ENCODE peak calls at places on chromosomes 6 and 20, in four cellular contexts. J is WTC11, I is HEK293T, D is HepG2. Q is an unnamed sample.

GRCh38 chr6:29553268-29554057 is 6.1 kb downstream of the UBD start:
- DNase-seq in J (peak), I (peak), D (no peak), Q (no peak)

GRCh38 chr20:61253264-61253639 is 1.2 kb downstream of the CDH4 start:
- DNase-seq in J (peak), I (peak), D (no peak), Q (no peak)

GRCh38 chr20:8740265-8740664 is 328.6 kb upstream of the PLCB4 start:
- DNase-seq in J (no peak), I (no peak), D (no peak), Q (no peak)

GRCh38 chr6:112979830-112980229 is 632.7 kb downstream of the RFPL4B start:
- DNase-seq in J (no peak), I (peak), D (no peak), Q (no peak)

GRCh38 chr20:50726955-50727791 is 4.2 kb upstream of the PARD6B start:
- DNase-seq in J (no peak), I (no peak), D (no peak), Q (no peak)

GRCh38 chr6:142413111-142413510 is 111.3 kb downstream of the ADGRG6 start:
- DNase-seq in J (no peak), I (no peak), D (no peak), Q (no peak)

GRCh38 chr20:47781631-47782030 is 3.6 kb downstream of the SULF2 start:
- DNase-seq in J (no peak), I (no peak), D (no peak), Q (no peak)

GRCh38 chr6:133114973-133115372 is 126.2 kb upstream of the EYA4 start:
- DNase-seq in J (no peak), I (no peak), D (no peak), Q (no peak)

GRCh38 chr20:44832724-44833123 is 22.4 kb upstream of the RIMS4 start:
- DNase-seq in J (no peak), I (no peak), D (no peak), Q (no peak)

GRCh38 chr6:51934098-51934497 is 153.3 kb downstream of the PKHD1 start:
- DNase-seq in J (peak), I (peak), D (peak), Q (peak)

GRCh38 chr6:34791164-34791841 is 580 bp upstream of the BLTP3A start:
- DNase-seq in J (peak), I (no peak), D (peak), Q (peak)

GRCh38 chr6:158662607-158663464 is 13.0 kb downstream of the SYTL3 start:
- DNase-seq in J (no peak), I (no peak), D (no peak), Q (no peak)

GRCh38 chr20:52747736-52748135 is 224.4 kb upstream of the TSHZ2 start:
- DNase-seq in J (peak), I (peak), D (peak), Q (peak)

GRCh38 chr6:38806271-38806670 is 91.2 kb downstream of the DNAH8 start:
- DNase-seq in J (no peak), I (no peak), D (no peak), Q (no peak)

GRCh38 chr6:104956663-104957294 is at the start of gene LIN28B:
- DNase-seq in J (no peak), I (peak), D (peak), Q (peak)

GRCh38 chr6:916160-916559 is 223.2 kb upstream of the EXOC2 start:
- DNase-seq in J (no peak), I (no peak), D (no peak), Q (no peak)

GRCh38 chr6:48765352-48765961 is 654.5 kb upstream of the PTCHD4 start:
- DNase-seq in J (peak), I (peak), D (peak), Q (peak)

GRCh38 chr20:57774111-57774880 is 64.5 kb upstream of the PMEPA1 start:
- DNase-seq in J (no peak), I (no peak), D (no peak), Q (no peak)

GRCh38 chr6:12748815-12749521 is 32.4 kb downstream of the PHACTR1 start:
- DNase-seq in J (peak), I (no peak), D (no peak), Q (no peak)

GRCh38 chr6:15521516-15521915 is 141.3 kb downstream of the DTNBP1 start:
- DNase-seq in J (no peak), I (no peak), D (no peak), Q (no peak)

GRCh38 chr6:123967900-123968299 is 164.2 kb downstream of the NKAIN2 start:
- DNase-seq in J (no peak), I (no peak), D (no peak), Q (no peak)

GRCh38 chr20:50141811-50142561 is 11.5 kb downstream of the PEDS1 start:
- DNase-seq in J (no peak), I (no peak), D (no peak), Q (no peak)

GRCh38 chr6:149332602-149333311 is 15.2 kb downstream of the TAB2 start:
- DNase-seq in J (no peak), I (no peak), D (peak), Q (no peak)

GRCh38 chr6:6556162-6556737 is 32.3 kb upstream of the LY86 start:
- DNase-seq in J (no peak), I (no peak), D (no peak), Q (no peak)

GRCh38 chr6:32885698-32886286 is 31.8 kb downstream of the PSMB9 start:
- DNase-seq in J (no peak), I (no peak), D (peak), Q (peak)

GRCh38 chr20:24871429-24872213 is 77.4 kb upstream of the CST7 start:
- DNase-seq in J (no peak), I (no peak), D (no peak), Q (no peak)
- TF ChIP-seq ELF4 in J (no peak), I (no peak), D (no peak), Q (no peak)

GRCh38 chr6:72035966-72036365 is 149.6 kb downstream of the RIMS1 start:
- DNase-seq in J (no peak), I (no peak), D (no peak), Q (no peak)

GRCh38 chr6:72032056-72032455 is 145.7 kb downstream of the RIMS1 start:
- DNase-seq in J (no peak), I (no peak), D (no peak), Q (no peak)

GRCh38 chr6:72040106-72040505 is 153.8 kb downstream of the RIMS1 start:
- DNase-seq in J (no peak), I (no peak), D (no peak), Q (no peak)

GRCh38 chr6:72035483-72035882 is 149.1 kb downstream of the RIMS1 start:
- DNase-seq in J (no peak), I (no peak), D (no peak), Q (no peak)

DNA sequence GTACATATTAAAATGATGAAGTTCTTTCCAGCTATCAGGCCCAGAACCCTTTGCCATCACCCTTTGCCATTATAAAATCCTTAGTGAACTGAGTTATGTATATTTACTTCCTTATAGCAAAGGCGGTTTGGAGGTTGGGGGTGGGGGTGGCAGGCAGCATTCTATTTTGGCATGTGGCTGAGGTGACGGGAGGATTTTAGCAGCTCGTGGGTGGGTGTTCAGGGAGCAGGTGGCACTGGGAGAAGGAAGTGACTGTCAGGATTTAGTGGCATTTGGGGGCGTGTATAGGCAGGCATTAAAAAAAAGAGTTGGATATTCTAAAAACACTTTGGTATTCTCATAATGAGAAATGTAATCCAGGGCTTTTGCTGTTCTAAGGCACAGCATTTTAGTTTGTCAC is 150.7 kb downstream of the RIMS1 start:
- DNase-seq in J (no peak), I (no peak), D (no peak), Q (no peak)
- TF ChIP-seq ELF4 in J (no peak), I (no peak), D (no peak), Q (no peak)

GRCh38 chr6:7825986-7826385 is 84.6 kb downstream of the TXNDC5 start:
- DNase-seq in J (no peak), I (no peak), D (no peak), Q (no peak)
- TF ChIP-seq ELF4 in J (no peak), I (no peak), D (no peak), Q (no peak)

DNA sequence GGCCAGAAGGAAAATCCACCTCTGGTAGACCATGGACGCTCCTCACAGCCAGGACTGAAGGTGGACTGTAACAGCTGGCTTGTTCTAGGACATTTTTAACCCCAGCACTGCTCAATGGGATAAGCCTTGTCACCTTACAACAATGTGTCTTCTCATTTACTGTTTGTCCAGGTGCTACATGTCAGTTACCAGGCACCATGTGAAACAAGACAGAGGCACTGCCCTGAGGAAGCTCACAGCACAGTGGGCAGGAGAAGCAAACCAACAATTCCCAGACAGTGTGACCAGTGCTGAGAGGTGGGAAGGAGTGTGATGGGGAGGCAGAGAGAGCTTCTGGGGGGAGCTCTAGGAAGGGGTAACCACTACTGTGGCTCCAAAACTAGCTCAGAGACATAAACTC is 10.7 kb downstream of the SNHG17 start:
- DNase-seq in J (no peak), I (no peak), D (no peak), Q (no peak)
- TF ChIP-seq ELF4 in J (no peak), I (no peak), D (no peak), Q (no peak)

GRCh38 chr6:138372711-138373463 is 4.8 kb upstream of the SMIM28 start:
- DNase-seq in J (no peak), I (no peak), D (no peak), Q (no peak)
- TF ChIP-seq ELF4 in J (no peak), I (no peak), D (no peak), Q (no peak)

GRCh38 chr6:156934054-156934424 is 156.9 kb downstream of the ARID1B start:
- DNase-seq in J (no peak), I (no peak), D (no peak), Q (no peak)
- TF ChIP-seq ELF4 in J (no peak), I (no peak), D (no peak), Q (no peak)

GRCh38 chr20:37356387-37356786 is 10.4 kb downstream of the SRC start:
- DNase-seq in J (no peak), I (no peak), D (no peak), Q (no peak)
- TF ChIP-seq ELF4 in J (no peak), I (no peak), D (no peak), Q (no peak)

DNA sequence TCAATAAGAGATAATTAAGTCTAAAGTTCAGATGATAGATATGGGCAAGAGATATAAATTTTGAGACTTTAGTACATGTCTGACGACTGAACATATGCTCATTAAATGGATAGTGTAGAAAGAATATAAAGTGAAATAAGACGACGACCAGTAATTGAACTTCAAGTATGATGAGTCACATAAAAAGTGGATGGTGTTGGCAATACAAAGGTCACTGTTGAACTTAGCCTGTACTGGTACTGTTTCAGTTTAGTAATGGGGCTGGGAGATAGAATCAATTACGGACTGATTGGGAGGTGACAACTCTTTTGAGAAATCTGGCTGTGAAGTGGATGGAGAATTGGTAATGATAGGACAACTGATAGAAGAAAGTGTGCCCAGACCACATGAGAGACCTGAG is 68.1 kb downstream of the IBTK start:
- DNase-seq in J (no peak), I (no peak), D (no peak), Q (no peak)
- TF ChIP-seq ELF4 in J (no peak), I (no peak), D (no peak), Q (no peak)